ENCODE peak calls at places on chromosomes 16 and 17, in seven cellular contexts. D, U, V, Y, L, R and K are unnamed samples.
A peak's percentile ranks its signal among the peaks of the same experiment; 100 is the strongest.

GRCh38 chr16:86355538-86355937 is 154.8 kb upstream of the FOXF1 start:
- DNase-seq in U (no peak), R (peak; percentile 54), D (no peak), L (no peak), Y (no peak), V (no peak), K (no peak)

GRCh38 chr16:72787519-72788268 is 260.2 kb downstream of the ZFHX3 start:
- DNase-seq in U (peak; percentile 83), D (peak; percentile 8), V (peak; percentile 21), Y (peak; percentile 94), L (peak; percentile 64), R (peak; percentile 93), K (peak; percentile 87)

GRCh38 chr17:32298298-32298697 is 32.7 kb downstream of the RHBDL3 start:
- DNase-seq in V (no peak), Y (peak; percentile 38), D (no peak), U (no peak), R (no peak), L (no peak), K (no peak)

GRCh38 chr17:32558328-32558955 is 71.6 kb downstream of the CDK5R1 start:
- DNase-seq in R (no peak), U (no peak), D (no peak), Y (no peak), V (no peak), L (no peak), K (no peak)

GRCh38 chr17:77285594-77286390 is 145.0 kb downstream of the SEC14L1 start:
- DNase-seq in U (no peak), Y (peak; percentile 80), V (no peak), R (peak; percentile 83), L (peak; percentile 78), D (no peak), K (no peak)

GRCh38 chr16:53844796-53845195 is 140.8 kb downstream of the FTO start:
- DNase-seq in L (no peak), U (no peak), Y (no peak), V (no peak), D (peak; percentile 53), R (no peak), K (no peak)

GRCh38 chr16:982152-983043 is 828 bp downstream of the SOX8 start:
- DNase-seq in U (peak; percentile 60), D (no peak), R (no peak), V (no peak), Y (no peak), L (no peak), K (no peak)

GRCh38 chr17:78168906-78169793 is 769 bp downstream of the SYNGR2 start:
- DNase-seq in R (peak; percentile 33), L (peak; percentile 69), U (no peak), D (peak; percentile 29), Y (no peak), V (peak; percentile 68), K (no peak)

GRCh38 chr17:29566473-29567361 is at the start of gene ABHD15:
- DNase-seq in Y (peak; percentile 66), L (peak; percentile 67), D (peak; percentile 64), U (peak; percentile 77), R (no peak), V (peak; percentile 54), K (peak; percentile 47)

GRCh38 chr17:50871898-50872297 is 5.7 kb upstream of the TOB1 start:
- DNase-seq in V (no peak), U (no peak), R (no peak), D (no peak), L (no peak), Y (no peak), K (no peak)

GRCh38 chr17:8499614-8500013 is 63.9 kb downstream of the NDEL1 start:
- DNase-seq in U (peak; percentile 15), L (no peak), D (no peak), Y (no peak), V (no peak), R (no peak), K (no peak)

GRCh38 chr16:10741844-10742243 is 1.8 kb upstream of the NUBP1 start:
- DNase-seq in R (no peak), D (no peak), U (no peak), L (peak; percentile 86), V (no peak), Y (no peak), K (no peak)

GRCh38 chr17:9116311-9116820 is 95.1 kb downstream of the NTN1 start:
- DNase-seq in V (no peak), D (no peak), Y (no peak), L (no peak), U (no peak), R (no peak), K (no peak)

DNA sequence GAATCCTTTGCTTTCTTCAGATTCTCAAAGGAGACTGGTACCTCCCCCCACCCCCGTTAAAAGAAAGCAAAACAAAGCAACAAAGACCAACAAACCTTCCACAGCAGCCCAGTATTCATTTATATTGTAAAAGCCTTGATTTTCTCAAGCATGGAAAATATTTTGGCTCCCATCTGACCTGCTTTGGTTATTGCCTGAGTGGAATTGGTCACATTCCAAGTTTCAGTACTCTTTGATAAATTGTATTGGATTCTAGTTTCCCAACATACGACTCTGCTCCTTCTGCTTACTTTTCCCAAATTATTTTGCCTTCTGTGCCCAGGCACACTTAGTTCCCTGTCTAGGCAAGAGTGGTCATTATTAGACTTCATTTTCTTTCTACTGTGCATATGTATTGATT is 1.3 kb downstream of the ABCC11 start:
- DNase-seq in R (no peak), Y (no peak), U (no peak), L (no peak), D (no peak), V (no peak), K (no peak)
- H3K4me3 ChIP-seq in R (no peak overlapping the region), Y (no peak overlapping the region), U (no peak overlapping the region), L (no peak overlapping the region), D (peak overlapping the region; percentile 41), V (no peak overlapping the region), K (peak overlapping the region; percentile 87)

GRCh38 chr16:57224651-57225335 is 20.3 kb upstream of the ARL2BP start:
- DNase-seq in Y (no peak), V (no peak), D (no peak), L (no peak), U (no peak), R (no peak), K (no peak)
- H3K27ac ChIP-seq in Y (no peak overlapping the region), V (no peak overlapping the region), D (no peak overlapping the region), L (no peak overlapping the region), U (no peak overlapping the region), R (no peak overlapping the region), K (no peak overlapping the region)

GRCh38 chr17:66306413-66306812 is 4.0 kb downstream of the PRKCA start:
- DNase-seq in V (no peak), Y (no peak), D (no peak), U (no peak), R (no peak), L (no peak), K (no peak)

GRCh38 chr17:66301864-66302741 is at the start of gene PRKCA:
- DNase-seq in L (peak; percentile 75), V (peak; percentile 65), U (peak; percentile 85), Y (peak; percentile 54), R (peak; percentile 41), D (peak; percentile 68), K (peak; percentile 67)

GRCh38 chr17:66302761-66303626 is 581 bp downstream of the PRKCA start:
- DNase-seq in R (peak; percentile 12), Y (peak; percentile 36), U (peak; percentile 77), V (peak; percentile 40), L (peak; percentile 53), D (peak; percentile 65), K (peak; percentile 38)

GRCh38 chr17:66307257-66307656 is 4.8 kb downstream of the PRKCA start:
- DNase-seq in V (no peak), L (no peak), U (no peak), D (no peak), Y (no peak), R (no peak), K (no peak)

DNA sequence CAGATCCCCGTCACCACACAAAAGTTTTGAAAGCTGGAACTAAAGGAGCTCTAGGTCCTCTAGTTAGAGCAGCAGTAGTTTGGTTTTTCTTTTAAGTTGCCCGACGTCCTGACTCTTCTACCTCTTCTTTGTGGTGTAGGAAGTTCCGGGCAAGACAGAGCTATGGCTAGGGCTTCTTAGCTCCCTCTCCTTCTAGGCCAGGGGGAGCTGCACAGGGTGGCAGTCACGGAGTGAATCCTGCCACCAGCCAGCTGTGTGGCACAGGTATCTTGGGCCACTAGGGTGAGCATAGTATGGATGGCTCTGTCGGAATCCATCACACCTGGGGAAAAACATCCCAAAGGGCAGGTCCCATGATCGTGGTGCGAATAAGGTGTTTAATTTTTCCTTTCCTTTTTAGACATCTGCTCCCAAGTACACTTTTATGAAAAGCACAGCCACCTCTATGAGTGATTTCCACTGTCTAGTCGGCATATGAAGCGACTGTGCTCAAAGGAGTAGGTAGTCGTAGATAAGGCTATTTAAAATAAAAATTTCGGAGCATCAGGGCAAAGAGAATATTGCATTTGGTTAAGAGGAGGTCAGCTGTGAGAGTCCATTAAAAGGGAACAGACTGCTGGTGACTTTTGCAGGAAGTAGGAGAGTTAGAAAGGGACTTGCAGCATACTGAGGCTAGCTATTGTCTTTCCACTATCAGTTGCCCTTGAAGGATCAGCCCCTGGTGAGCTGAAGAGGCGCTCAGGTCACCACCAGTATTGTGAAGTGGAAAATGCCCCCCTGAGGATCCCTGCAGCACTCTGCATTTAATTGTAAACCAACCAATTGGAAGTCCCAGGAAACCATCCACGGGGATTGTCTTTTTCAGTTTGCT is 2.1 kb downstream of the PRKCA start:
- DNase-seq in D (peak; percentile 50), V (no peak), L (no peak), U (no peak), R (no peak), Y (peak; percentile 16), K (no peak)
- H3K4me3 ChIP-seq in D (peak overlapping the region; percentile 62), V (peak overlapping the region; percentile 70), L (no peak overlapping the region), U (peak overlapping the region; percentile 73), R (peak overlapping the region; percentile 80), Y (peak overlapping the region; percentile 82), K (peak overlapping the region; percentile 90)

GRCh38 chr16:85159226-85159980 is 47.1 kb upstream of the CIBAR2 start:
- DNase-seq in V (no peak), U (no peak), L (no peak), R (no peak), D (no peak), Y (no peak), K (no peak)
- H3K27ac ChIP-seq in V (no peak overlapping the region), U (no peak overlapping the region), L (no peak overlapping the region), R (no peak overlapping the region), D (no peak overlapping the region), Y (no peak overlapping the region), K (no peak overlapping the region)